ENCODE peak calls at places on chromosome 14, in four cellular contexts. O is skeletal muscle cell, E is BE2C, V is left lung. P is an unnamed sample.

GRCh38 chr14:51626185-51626584 is 25.5 kb upstream of the FRMD6 start:
- DNase-seq in E (no peak), V (no peak), O (no peak), P (no peak)

GRCh38 chr14:51211149-51211548 is 28.9 kb upstream of the TMX1 start:
- DNase-seq in E (peak), O (peak), V (no peak), P (peak)

GRCh38 chr14:21258194-21258888 is 10.9 kb downstream of the HNRNPC start:
- DNase-seq in O (no peak), V (no peak), E (no peak), P (no peak)

GRCh38 chr14:44778562-44778961 is 183.2 kb downstream of the KLHL28 start:
- DNase-seq in V (no peak), E (no peak), O (peak), P (peak)

GRCh38 chr14:89207925-89208328 is 209.1 kb downstream of the FOXN3 start:
- DNase-seq in E (no peak), O (no peak), V (no peak), P (no peak)

GRCh38 chr14:55913324-55914035 is 204.7 kb upstream of the PELI2 start:
- DNase-seq in E (no peak), V (no peak), O (peak), P (peak)

GRCh38 chr14:77302926-77303325 is 17.8 kb downstream of the POMT2 start:
- DNase-seq in V (no peak), E (no peak), O (no peak), P (peak)

GRCh38 chr14:29227631-29228030 is 461.0 kb downstream of the FOXG1 start:
- DNase-seq in E (no peak), V (no peak), O (no peak), P (peak)

GRCh38 chr14:94120667-94121335 is 8.6 kb downstream of the IFI27L2 start:
- DNase-seq in O (peak), E (no peak), V (no peak), P (peak)

GRCh38 chr14:81826080-81826479 is 292.4 kb upstream of the SEL1L start:
- DNase-seq in O (no peak), V (no peak), E (no peak), P (no peak)

GRCh38 chr14:98692832-98693231 is 579.2 kb downstream of the BCL11B start:
- DNase-seq in V (no peak), O (no peak), E (no peak), P (no peak)

GRCh38 chr14:92687681-92688433 is 60.6 kb downstream of the LGMN start:
- DNase-seq in V (no peak), E (peak), O (no peak), P (peak)

GRCh38 chr14:103078860-103079587 is 5.0 kb upstream of the LBHD2 start:
- DNase-seq in O (no peak), E (no peak), V (no peak), P (no peak)

GRCh38 chr14:100438678-100439592 is 115.8 kb downstream of the SLC25A47 start:
- DNase-seq in V (peak), O (peak), E (peak), P (peak)

GRCh38 chr14:97299661-97300060 is 502.5 kb downstream of the VRK1 start:
- DNase-seq in V (no peak), O (no peak), E (no peak), P (no peak)

GRCh38 chr14:52078093-52078492 is 9.2 kb upstream of the NID2 start:
- DNase-seq in O (no peak), E (no peak), V (no peak), P (peak)

GRCh38 chr14:34032720-34033119 is 81.8 kb upstream of the EGLN3 start:
- DNase-seq in V (no peak), E (no peak), O (no peak), P (no peak)
- H3K4me3 ChIP-seq in V (no peak), E (no peak), O (no peak), P (no peak)

DNA sequence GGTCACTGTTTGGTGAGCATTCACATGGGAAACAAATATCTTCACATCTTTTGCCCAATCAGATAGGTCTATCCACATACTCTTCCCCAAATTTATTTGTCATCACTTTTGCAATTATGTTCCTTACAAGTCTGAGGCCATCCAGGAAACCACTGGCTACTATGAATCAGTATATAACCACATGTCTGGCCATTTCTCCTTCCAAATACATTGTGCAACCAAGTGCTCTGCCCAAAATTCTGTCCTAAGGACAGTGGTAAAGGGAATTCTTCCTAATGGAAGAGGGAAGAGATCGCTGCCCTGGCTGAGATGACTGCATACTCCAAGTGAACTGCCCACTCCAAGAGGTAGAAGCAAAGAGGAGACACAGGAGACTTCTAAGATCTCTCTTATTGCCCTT is 148.9 kb upstream of the MAX start:
- DNase-seq in O (peak), E (no peak), V (no peak), P (peak)
- H3K4me3 ChIP-seq in O (no peak), E (no peak), V (no peak), P (no peak)

GRCh38 chr14:64993263-64993662 is 6.6 kb downstream of the FNTB start:
- DNase-seq in O (no peak), V (no peak), E (no peak), P (no peak)
- H3K4me3 ChIP-seq in O (no peak), V (no peak), E (no peak), P (no peak)

GRCh38 chr14:22506778-22507351 is 82.2 kb downstream of the DAD1 start:
- DNase-seq in E (no peak), O (no peak), V (no peak), P (peak)

GRCh38 chr14:22508150-22508457 is 80.9 kb downstream of the DAD1 start:
- DNase-seq in V (no peak), E (no peak), O (no peak), P (no peak)

GRCh38 chr14:22508662-22509035 is 80.4 kb downstream of the DAD1 start:
- DNase-seq in E (no peak), V (no peak), O (no peak), P (no peak)

GRCh38 chr14:22505309-22505708 is 83.7 kb downstream of the DAD1 start:
- DNase-seq in O (no peak), V (no peak), E (no peak), P (no peak)

GRCh38 chr14:22505751-22506710 is 83.0 kb downstream of the DAD1 start:
- DNase-seq in E (no peak), O (no peak), V (no peak), P (no peak)
- H3K4me3 ChIP-seq in E (no peak), O (no peak), V (no peak), P (no peak)

DNA sequence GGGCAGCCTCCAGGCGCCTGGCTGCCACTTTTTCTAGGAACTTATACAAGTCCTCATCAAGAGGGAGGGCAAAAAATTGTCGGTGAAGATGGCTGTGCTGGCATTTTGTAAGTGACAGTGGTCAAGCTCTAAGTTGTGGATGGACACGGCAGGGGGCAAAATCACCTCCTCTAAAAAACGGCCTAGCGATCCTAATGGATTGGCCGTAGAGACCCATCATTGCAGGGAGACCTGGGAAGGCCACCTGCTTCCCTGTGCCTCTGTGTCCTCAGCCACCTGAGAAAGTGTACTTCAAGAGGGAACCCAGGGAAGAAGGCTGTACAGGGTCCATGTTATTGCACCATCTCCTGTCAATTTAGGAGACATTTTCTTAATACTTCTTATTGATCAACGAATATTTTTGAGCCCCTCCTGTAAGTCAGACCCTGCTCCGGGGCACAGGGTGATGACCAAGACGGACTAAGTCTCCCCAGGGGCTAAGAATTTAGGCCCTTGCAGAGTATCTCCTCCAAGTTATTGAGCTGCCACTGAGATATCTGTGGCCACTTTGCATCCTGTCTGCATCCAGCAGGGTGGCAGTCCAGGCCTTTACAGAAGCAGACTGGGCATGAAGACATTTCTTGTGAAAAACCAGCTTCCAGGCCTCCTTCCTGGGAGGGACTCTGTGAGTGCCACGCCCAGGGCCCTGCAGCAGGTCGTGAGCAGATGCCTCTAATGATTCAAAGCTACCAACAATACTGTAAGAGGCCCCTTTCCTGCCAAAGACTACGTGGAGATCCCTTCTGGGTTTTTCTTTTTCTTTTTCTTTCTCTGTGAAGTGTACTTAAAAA is 40.5 kb downstream of the PSMA6 start:
- DNase-seq in E (no peak), O (no peak), V (peak), P (peak)
- H3K4me3 ChIP-seq in E (no peak), O (no peak), V (no peak), P (no peak)

P was measured in fibroblast of lung.